ENCODE peak calls at places on chromosome 4, in seven cellular contexts. M, Y, Z, H, L, Q and F are unnamed samples.

GRCh38 chr4:139214039-139214534 is 37.1 kb upstream of the ELF2 start:
- DNase-seq in M (no peak), L (peak), Q (no peak), H (no peak), Y (peak), Z (peak), F (no peak)

GRCh38 chr4:10074767-10075105 is 41.9 kb downstream of the WDR1 start:
- DNase-seq in M (peak), Y (no peak), Z (peak), H (no peak), Q (no peak), L (peak), F (no peak)

GRCh38 chr4:2425386-2426068 is 6.8 kb downstream of the CFAP99 start:
- DNase-seq in Z (no peak), M (no peak), L (no peak), H (no peak), Y (no peak), Q (peak), F (no peak)

GRCh38 chr4:2822461-2823300 is 21.0 kb upstream of the ADD1 start:
- DNase-seq in Y (no peak), Q (peak), L (no peak), Z (no peak), H (no peak), M (no peak), F (no peak)

GRCh38 chr4:81166431-81166830 is 48.6 kb downstream of the PRKG2 start:
- DNase-seq in M (no peak), Y (no peak), H (no peak), Q (no peak), L (no peak), Z (no peak), F (no peak)

GRCh38 chr4:168815373-168816345 is 194.4 kb downstream of the CBR4 start:
- DNase-seq in Y (no peak), Z (no peak), M (no peak), Q (no peak), L (no peak), H (no peak), F (peak)

GRCh38 chr4:69054578-69055200 is 41.6 kb upstream of the UGT2B7 start:
- DNase-seq in Y (no peak), H (no peak), Z (peak), M (peak), Q (no peak), L (peak), F (peak)

GRCh38 chr4:38314663-38315062 is 349.3 kb upstream of the KLF3 start:
- DNase-seq in L (peak), Y (no peak), Q (no peak), Z (peak), H (no peak), M (no peak), F (no peak)

GRCh38 chr4:167274346-167274745 is 40.1 kb upstream of the SPOCK3 start:
- DNase-seq in M (no peak), Y (no peak), L (no peak), Q (no peak), H (no peak), Z (no peak), F (no peak)

GRCh38 chr4:7987148-7987989 is 47.7 kb upstream of the AFAP1 start:
- DNase-seq in L (peak), Y (peak), Q (no peak), M (peak), H (peak), Z (peak), F (peak)

GRCh38 chr4:30825008-30825765 is 105.0 kb downstream of the PCDH7 start:
- DNase-seq in Z (no peak), L (no peak), H (no peak), M (peak), Y (no peak), Q (no peak), F (no peak)

GRCh38 chr4:15690020-15690809 is 8.6 kb downstream of the FAM200B start:
- DNase-seq in H (no peak), Z (no peak), L (no peak), M (peak), Q (no peak), Y (no peak), F (peak)

GRCh38 chr4:163048447-163048846 is 118.2 kb downstream of the NAF1 start:
- DNase-seq in L (peak), M (peak), Q (no peak), H (no peak), Z (peak), Y (no peak), F (peak)

GRCh38 chr4:180372671-180373070 is 1870.5 kb upstream of the TENM3 start:
- DNase-seq in M (no peak), H (no peak), L (no peak), Z (no peak), Q (no peak), Y (no peak), F (no peak)

GRCh38 chr4:187469627-187470026 is 525.9 kb upstream of the ZFP42 start:
- DNase-seq in Z (no peak), M (no peak), Q (no peak), L (no peak), H (no peak), Y (no peak), F (no peak)

GRCh38 chr4:8641931-8642650 is 49.5 kb downstream of the CPZ start:
- DNase-seq in H (peak), Z (no peak), Y (no peak), M (no peak), Q (peak), L (peak), F (no peak)

GRCh38 chr4:56658410-56659003 is 22.6 kb downstream of the HOPX start:
- DNase-seq in Z (no peak), M (no peak), H (no peak), Y (no peak), Q (no peak), L (no peak), F (no peak)

GRCh38 chr4:151013944-151014343 is 1.1 kb downstream of the LRBA start:
- DNase-seq in M (no peak), L (no peak), H (no peak), Z (peak), Q (no peak), Y (no peak), F (no peak)

GRCh38 chr4:5019274-5019673 is at the start of gene CYTL1:
- DNase-seq in H (peak), Y (no peak), M (no peak), Q (no peak), L (no peak), Z (no peak), F (no peak)

GRCh38 chr4:39933689-39934590 is 43.8 kb downstream of the PDS5A start:
- DNase-seq in Q (no peak), M (peak), Y (no peak), H (no peak), Z (peak), L (no peak), F (no peak)
- H3K27ac ChIP-seq in Q (peak), M (peak), Y (peak), H (peak), Z (no peak), L (no peak), F (peak)

DNA sequence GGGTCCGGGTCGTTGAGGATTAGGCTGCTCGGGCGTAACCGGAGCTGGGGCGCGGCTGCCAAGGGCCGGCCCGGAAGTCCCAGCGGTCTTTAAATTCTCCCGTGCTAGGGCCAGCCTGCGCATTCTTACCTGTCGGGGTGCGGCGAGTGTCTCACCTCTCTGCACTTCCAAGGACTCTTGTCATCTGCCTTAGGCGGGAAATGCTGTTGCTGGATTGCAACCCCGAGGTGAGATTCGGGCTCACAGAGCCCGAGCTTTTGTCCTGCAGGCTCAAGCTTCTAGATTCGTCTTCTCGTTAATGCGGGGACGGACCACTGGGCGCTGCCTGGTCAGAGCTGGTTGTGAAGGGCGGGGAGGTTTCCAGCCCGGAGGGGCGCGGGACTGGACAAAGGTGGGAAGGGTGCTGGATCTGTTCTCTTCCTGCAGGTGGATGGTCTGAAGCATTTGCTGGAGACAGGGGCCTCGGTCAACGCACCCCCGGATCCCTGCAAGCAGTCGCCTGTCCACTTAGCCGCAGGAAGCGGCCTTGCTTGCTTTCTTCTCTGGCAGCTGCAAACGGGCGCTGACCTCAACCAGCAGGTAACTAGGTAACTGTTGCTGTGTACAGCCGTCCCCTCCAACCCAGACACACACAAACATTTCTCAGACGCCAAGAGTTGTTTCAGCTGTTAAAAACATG is at the start of gene ANKRD37:
- DNase-seq in H (peak), M (peak), Y (peak), L (peak), Q (peak), Z (peak), F (peak)
- H3K27ac ChIP-seq in H (peak), M (peak), Y (peak), L (peak), Q (peak), Z (peak), F (peak)

GRCh38 chr4:26171953-26172352 is 148.9 kb upstream of the RBPJ start:
- DNase-seq in Q (no peak), Z (no peak), M (peak), H (no peak), Y (no peak), L (no peak), F (peak)

GRCh38 chr4:26175016-26175786 is 145.6 kb upstream of the RBPJ start:
- DNase-seq in L (no peak), Y (no peak), Z (no peak), Q (no peak), M (no peak), H (no peak), F (no peak)

GRCh38 chr4:26175905-26176304 is 144.9 kb upstream of the RBPJ start:
- DNase-seq in Y (no peak), M (no peak), L (no peak), Q (no peak), Z (no peak), H (no peak), F (no peak)

GRCh38 chr4:26174033-26174432 is 146.8 kb upstream of the RBPJ start:
- DNase-seq in M (no peak), L (no peak), H (no peak), Z (peak), Y (no peak), Q (no peak), F (peak)

GRCh38 chr4:26173619-26174018 is 147.2 kb upstream of the RBPJ start:
- DNase-seq in H (no peak), M (no peak), Q (no peak), Y (no peak), L (no peak), Z (no peak), F (peak)
- H3K27ac ChIP-seq in H (no peak), M (no peak), Q (no peak), Y (no peak), L (no peak), Z (no peak), F (peak)

GRCh38 chr4:72567036-72567435 is 2.0 kb downstream of the ADAMTS3 start:
- DNase-seq in H (no peak), M (no peak), Y (no peak), Q (no peak), L (no peak), Z (no peak), F (no peak)
- H3K27ac ChIP-seq in H (no peak), M (no peak), Y (no peak), Q (peak), L (no peak), Z (no peak), F (peak)

DNA sequence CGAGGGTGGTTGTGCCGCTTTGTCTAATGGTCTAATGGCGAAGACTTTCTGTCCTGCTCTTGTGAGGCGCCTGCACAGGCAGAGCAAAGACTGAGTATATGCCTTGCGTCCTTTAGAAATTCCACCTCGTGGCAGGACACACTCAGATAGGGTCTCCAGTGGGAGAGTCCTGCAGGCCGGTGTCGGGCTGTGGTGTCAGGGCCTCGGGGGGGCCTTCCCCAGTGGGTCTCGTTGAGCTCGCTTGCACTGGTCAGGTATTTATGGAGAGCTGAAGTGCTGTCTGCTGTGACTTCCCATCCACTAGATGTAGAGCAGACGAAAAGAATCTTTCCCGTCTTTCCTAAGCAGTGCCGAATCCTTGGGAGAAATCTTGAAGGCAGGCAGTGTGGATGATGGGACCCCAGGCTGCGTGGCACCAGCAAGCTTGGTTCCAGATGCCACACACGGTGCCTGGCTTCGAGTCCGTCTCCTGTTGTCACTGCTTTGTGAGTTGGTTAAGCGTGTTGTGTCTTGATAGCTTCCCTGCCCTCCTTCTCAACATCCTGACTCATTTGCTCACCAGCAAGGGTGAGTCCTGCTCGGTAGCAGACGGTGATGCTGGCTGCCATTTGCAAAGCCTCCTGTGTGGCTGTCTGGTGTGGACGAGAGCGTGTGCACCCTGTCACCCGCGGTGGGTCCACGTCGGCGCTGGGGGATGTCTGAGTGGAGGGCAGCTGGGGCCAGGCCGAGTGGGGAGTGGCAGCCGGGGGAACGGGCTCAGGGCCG is 20.5 kb downstream of the MAEA start:
- DNase-seq in L (no peak), Z (no peak), H (no peak), Y (no peak), M (no peak), Q (peak), F (no peak)
- H3K27ac ChIP-seq in L (peak), Z (peak), H (peak), Y (peak), M (peak), Q (peak), F (peak)

GRCh38 chr4:39616651-39617050 is 22.0 kb downstream of the SMIM14 start:
- DNase-seq in M (no peak), H (no peak), Z (no peak), L (no peak), Q (no peak), Y (no peak), F (no peak)

GRCh38 chr4:39626261-39626660 is 12.4 kb downstream of the SMIM14 start:
- DNase-seq in Q (no peak), Y (no peak), Z (no peak), L (no peak), H (no peak), M (no peak), F (no peak)

GRCh38 chr4:39617534-39617933 is 21.1 kb downstream of the SMIM14 start:
- DNase-seq in L (no peak), M (no peak), Q (no peak), Z (no peak), Y (no peak), H (no peak), F (no peak)

GRCh38 chr4:39621582-39621981 is 17.1 kb downstream of the SMIM14 start:
- DNase-seq in H (no peak), M (peak), Q (no peak), Y (peak), Z (peak), L (peak), F (peak)

GRCh38 chr4:39620551-39620950 is 18.1 kb downstream of the SMIM14 start:
- DNase-seq in M (no peak), Y (no peak), H (no peak), Q (no peak), Z (no peak), L (no peak), F (no peak)
- H3K27ac ChIP-seq in M (peak), Y (no peak), H (peak), Q (peak), Z (no peak), L (no peak), F (peak)

GRCh38 chr4:107034982-107035710 is 967 bp downstream of the DKK2 start:
- DNase-seq in L (no peak), Z (no peak), Y (peak), M (peak), Q (peak), H (peak), F (peak)

GRCh38 chr4:107037188-107037587 is 1.1 kb upstream of the DKK2 start:
- DNase-seq in Q (peak), M (peak), L (no peak), H (peak), Y (peak), Z (peak), F (peak)

GRCh38 chr4:107036602-107037151 is 564 bp upstream of the DKK2 start:
- DNase-seq in Y (no peak), M (no peak), Q (no peak), L (no peak), H (peak), Z (no peak), F (peak)

GRCh38 chr4:107035711-107036601 is at the start of gene DKK2:
- DNase-seq in Y (peak), Q (peak), H (peak), L (peak), Z (peak), M (no peak), F (peak)

DNA sequence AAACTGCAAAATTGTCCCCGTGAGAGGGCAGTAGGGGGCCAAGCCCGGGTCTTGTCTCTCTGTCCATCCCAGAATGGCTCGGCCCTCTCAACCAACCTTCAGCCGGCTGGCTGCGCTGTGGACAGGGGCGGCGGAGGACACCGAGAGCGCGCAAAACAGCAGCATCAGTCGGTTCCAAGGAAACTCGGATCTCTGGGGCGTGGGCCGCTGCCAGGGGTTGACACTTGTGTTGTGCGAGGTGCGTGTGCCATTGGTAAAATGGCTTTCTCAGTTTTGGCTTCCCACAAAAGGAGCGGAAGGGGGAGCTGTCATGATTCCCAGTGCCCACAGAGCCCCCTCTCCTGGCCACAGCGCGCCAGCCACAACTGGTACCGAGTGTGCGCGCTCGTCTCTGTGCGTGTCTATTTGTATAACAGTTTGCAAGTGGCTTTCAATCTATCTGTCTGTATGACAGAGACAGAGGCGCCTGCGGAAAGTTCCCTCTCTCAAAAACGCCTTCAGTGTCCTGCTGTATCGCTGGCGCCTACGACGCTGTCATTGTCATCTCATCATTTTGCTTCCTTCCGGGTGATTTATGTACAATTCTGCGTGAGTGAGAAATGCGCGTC is 1.9 kb downstream of the DKK2 start:
- DNase-seq in Q (peak), Y (peak), L (no peak), Z (no peak), M (peak), H (peak), F (peak)
- H3K27ac ChIP-seq in Q (no peak), Y (no peak), L (no peak), Z (no peak), M (no peak), H (no peak), F (peak)

GRCh38 chr4:128721896-128722295 is 87.6 kb upstream of the JADE1 start:
- DNase-seq in M (no peak), H (no peak), Q (no peak), L (no peak), Y (no peak), Z (no peak), F (no peak)

GRCh38 chr4:128720270-128720669 is 89.2 kb upstream of the JADE1 start:
- DNase-seq in H (no peak), Z (peak), Q (no peak), L (no peak), Y (no peak), M (no peak), F (no peak)

GRCh38 chr4:128715616-128716015 is 93.9 kb upstream of the JADE1 start:
- DNase-seq in H (no peak), L (no peak), Q (no peak), Y (no peak), M (no peak), Z (no peak), F (no peak)

GRCh38 chr4:128716325-128716724 is 93.2 kb upstream of the JADE1 start:
- DNase-seq in L (no peak), Y (no peak), H (no peak), Q (no peak), M (no peak), Z (no peak), F (no peak)

DNA sequence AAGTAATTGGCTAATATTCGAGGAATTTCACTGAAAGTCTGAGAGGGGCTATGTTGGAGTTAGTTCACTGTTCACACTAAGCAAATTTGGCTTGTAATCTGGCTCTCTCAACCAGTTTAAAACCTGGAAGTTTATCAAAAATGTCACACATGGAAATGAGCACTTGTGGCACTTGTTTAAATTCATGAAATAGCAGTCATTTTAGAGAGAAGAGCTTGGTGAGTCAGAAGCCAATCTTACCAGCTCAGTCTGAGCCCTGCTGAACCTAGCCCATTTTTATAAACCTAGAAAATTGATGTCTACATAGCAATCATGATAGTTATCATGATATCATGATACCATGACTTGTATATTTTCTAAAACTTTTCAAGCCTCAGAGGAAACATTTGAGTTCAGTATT is 90.7 kb upstream of the JADE1 start:
- DNase-seq in M (peak), L (no peak), Q (no peak), Z (no peak), H (no peak), Y (no peak), F (no peak)
- H3K27ac ChIP-seq in M (no peak), L (no peak), Q (no peak), Z (no peak), H (no peak), Y (no peak), F (no peak)